ENCODE peak calls at places on chromosomes 12 and 14, in four cellular contexts. O is HepG2, B is K562, P is SK-N-SH. Z is an unnamed sample.

GRCh38 chr12:85273411-85274075 is 6.5 kb upstream of the ALX1 start:
- DNase-seq in O (no peak), B (no peak), P (no peak), Z (no peak)

GRCh38 chr12:68899251-68899771 is 33.7 kb downstream of the CPM start:
- DNase-seq in O (peak; percentile 46), B (no peak), P (no peak), Z (peak; percentile 8)

GRCh38 chr12:120579179-120579578 is 2.0 kb downstream of the POP5 start:
- DNase-seq in O (no peak), B (peak; percentile 25), P (no peak), Z (no peak)

GRCh38 chr14:64717870-64718269 is 13.6 kb downstream of the PLEKHG3 start:
- DNase-seq in O (no peak), B (no peak), P (no peak), Z (no peak)

GRCh38 chr12:67751376-67751928 is 102.9 kb downstream of the DYRK2 start:
- DNase-seq in O (no peak), B (no peak), P (no peak), Z (no peak)

GRCh38 chr12:47207005-47207717 is 127.4 kb upstream of the AMIGO2 start:
- DNase-seq in O (no peak), B (peak; percentile 49), P (no peak), Z (no peak)

GRCh38 chr14:73462078-73462715 is 3.9 kb upstream of the NUMB start:
- DNase-seq in O (peak; percentile 97), B (peak; percentile 31), P (peak; percentile 62), Z (no peak)

GRCh38 chr12:56103066-56103711 is 1.2 kb upstream of the PA2G4 start:
- DNase-seq in O (no peak), B (peak; percentile 6), P (no peak), Z (no peak)

GRCh38 chr12:82757059-82757458 is 70.4 kb downstream of the TMTC2 start:
- DNase-seq in O (no peak), B (no peak), P (no peak), Z (no peak)

GRCh38 chr12:92139634-92140555 is 5.8 kb downstream of the BTG1 start:
- DNase-seq in O (no peak), B (no peak), P (no peak), Z (no peak)

GRCh38 chr12:9869307-9870161 is at the start of gene CLEC2B:
- DNase-seq in O (no peak), B (no peak), P (no peak), Z (no peak)

GRCh38 chr14:88831285-88831684 is 6.8 kb downstream of the TTC8 start:
- DNase-seq in O (no peak), B (no peak), P (no peak), Z (peak; percentile 13)

GRCh38 chr12:2683283-2684025 is 111.3 kb upstream of the FKBP4 start:
- DNase-seq in O (no peak), B (no peak), P (no peak), Z (no peak)

GRCh38 chr14:69643430-69644200 is 32.2 kb downstream of the SUSD6 start:
- DNase-seq in O (peak; percentile 89), B (no peak), P (no peak), Z (peak; percentile 75)

GRCh38 chr12:41486718-41487117 is 298.6 kb downstream of the PDZRN4 start:
- DNase-seq in O (no peak), B (no peak), P (no peak), Z (no peak)

GRCh38 chr14:32372154-32372553 is 43.1 kb downstream of the AKAP6 start:
- DNase-seq in O (no peak), B (no peak), P (no peak), Z (no peak)

GRCh38 chr12:99282086-99282485 is 365.5 kb upstream of the GARIN6 start:
- DNase-seq in O (no peak), B (no peak), P (no peak), Z (no peak)

GRCh38 chr12:51726931-51727330 is 121.6 kb downstream of the FIGNL2 start:
- DNase-seq in O (no peak), B (no peak), P (no peak), Z (no peak)

GRCh38 chr14:30034049-30034635 is 106.5 kb upstream of the PRKD1 start:
- DNase-seq in O (no peak), B (no peak), P (no peak), Z (no peak)

GRCh38 chr12:112967306-112967705 is 11.0 kb upstream of the OAS2 start:
- DNase-seq in O (no peak), B (no peak), P (no peak), Z (no peak)

GRCh38 chr12:101414533-101415119 is 7.1 kb upstream of the ARL1 start:
- DNase-seq in O (peak; percentile 58), B (peak; percentile 54), P (peak; percentile 52), Z (peak; percentile 73)

GRCh38 chr12:97408363-97408762 is 54.2 kb upstream of the RMST start:
- DNase-seq in O (no peak), B (no peak), P (no peak), Z (no peak)

GRCh38 chr12:19799886-19800602 is 360.8 kb downstream of the AEBP2 start:
- DNase-seq in O (no peak), B (no peak), P (no peak), Z (no peak)

GRCh38 chr14:22660654-22661053 is 16.5 kb upstream of the OR6J1 start:
- DNase-seq in O (no peak), B (no peak), P (no peak), Z (no peak)

GRCh38 chr12:82186282-82186681 is 171.9 kb downstream of the CCDC59 start:
- DNase-seq in O (no peak), B (no peak), P (no peak), Z (no peak)

DNA sequence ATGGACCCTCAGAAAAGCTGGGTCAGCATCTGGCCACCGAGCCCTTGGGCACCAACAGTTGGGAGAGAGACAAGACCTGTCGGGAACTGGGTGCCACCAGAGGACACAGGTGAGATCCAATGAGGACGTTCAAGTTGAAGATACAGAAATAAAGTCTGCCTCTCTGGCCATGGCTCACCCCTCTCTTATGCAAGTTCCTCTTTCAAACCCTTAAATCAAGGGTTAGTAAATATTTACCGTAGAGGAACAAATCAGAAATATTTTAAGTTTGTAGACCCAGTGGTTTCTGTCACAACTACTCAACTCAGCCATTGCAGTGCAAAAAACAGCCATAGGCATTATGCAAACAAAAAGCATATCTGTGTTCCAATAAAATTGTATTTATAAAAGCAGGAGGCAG is 76.5 kb upstream of the HSPB8 start:
- DNase-seq in O (no peak), B (no peak), P (no peak), Z (no peak)
- TF ChIP-seq ELF1 in O (no peak), B (no peak), P (no peak), Z (no peak)

GRCh38 chr12:50394469-50395029 is 1.9 kb downstream of the FAM186A start:
- DNase-seq in O (peak; percentile 87), B (no peak), P (no peak), Z (no peak)

GRCh38 chr12:50387487-50387886 is 8.9 kb downstream of the FAM186A start:
- DNase-seq in O (no peak), B (no peak), P (no peak), Z (no peak)

GRCh38 chr12:50387972-50388478 is 8.4 kb downstream of the FAM186A start:
- DNase-seq in O (peak; percentile 57), B (no peak), P (no peak), Z (no peak)

DNA sequence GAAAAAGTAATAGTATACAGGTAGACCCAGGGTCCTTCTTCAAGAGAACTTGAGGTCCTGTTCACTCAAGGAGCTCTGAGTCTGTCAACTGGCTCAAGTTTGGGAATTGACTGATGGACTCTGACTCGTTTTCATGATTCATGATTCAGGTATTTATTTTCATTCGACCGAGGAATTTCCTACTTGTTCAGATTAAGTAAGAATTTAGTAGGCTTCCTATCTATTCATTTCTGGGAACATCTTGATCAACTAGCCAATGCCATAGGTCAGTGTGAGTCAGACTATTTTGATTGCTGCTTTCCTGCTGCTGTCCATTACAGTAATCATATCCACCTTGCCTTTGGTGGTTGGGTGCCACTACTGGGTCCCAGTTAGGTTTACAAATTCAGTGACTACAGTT is 6.1 kb downstream of the FAM186A start:
- DNase-seq in O (peak; percentile 61), B (no peak), P (no peak), Z (peak; percentile 21)
- TF ChIP-seq JUND in O (no peak), B (no peak), P (peak; percentile 83), Z (peak; percentile 43)

DNA sequence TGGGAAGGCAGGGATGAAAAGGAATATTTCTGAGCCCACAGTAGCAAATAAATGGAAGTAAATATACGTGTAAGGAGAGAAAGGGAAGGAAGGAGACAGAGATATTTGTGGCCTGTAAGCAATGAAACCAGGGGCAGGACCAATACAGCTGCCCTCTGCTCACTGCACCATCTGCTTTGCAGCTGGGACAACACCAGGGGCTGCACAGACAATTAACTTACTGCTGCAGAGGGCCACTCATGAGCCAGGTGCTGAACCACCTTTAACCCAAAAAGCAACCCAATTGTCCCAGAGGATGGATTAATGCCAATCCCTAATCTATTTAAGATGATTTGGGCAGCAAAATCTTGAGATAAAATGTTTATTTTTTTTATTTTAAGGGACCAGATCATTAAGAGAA is 30.6 kb upstream of the TMX1 start:
- DNase-seq in O (no peak), B (no peak), P (peak; percentile 55), Z (no peak)
- TF ChIP-seq ELF1 in O (no peak), B (no peak), P (no peak), Z (no peak)

GRCh38 chr14:68232643-68233055 is 413.1 kb downstream of the RAD51B start:
- DNase-seq in O (peak; percentile 67), B (no peak), P (no peak), Z (peak; percentile 82)
- TF ChIP-seq JUND in O (no peak), B (peak; percentile 55), P (peak; percentile 97), Z (peak; percentile 75)

GRCh38 chr12:79274571-79275064 is 410.0 kb downstream of the SYT1 start:
- DNase-seq in O (no peak), B (no peak), P (no peak), Z (no peak)
- TF ChIP-seq ELF1 in O (no peak), B (no peak), P (no peak), Z (no peak)

DNA sequence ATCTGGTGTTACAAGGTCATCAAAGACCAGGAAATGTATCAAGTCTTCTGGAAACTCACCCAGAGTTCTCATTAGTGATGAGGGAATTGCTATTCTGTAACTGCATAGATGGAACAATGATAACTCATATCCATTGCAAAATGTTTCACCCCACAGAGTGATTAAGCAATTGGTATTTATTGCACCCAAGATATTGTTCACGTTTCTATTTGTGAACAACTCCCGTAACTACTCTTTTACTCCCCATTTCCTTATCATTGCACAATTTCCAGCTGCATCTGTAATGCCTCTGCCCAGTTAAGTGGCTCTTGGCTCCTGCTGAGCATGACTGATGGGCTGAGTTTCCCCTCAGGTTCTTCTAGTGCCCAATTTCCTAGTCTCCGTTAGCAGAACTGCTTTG is 108.7 kb upstream of the PRICKLE1 start:
- DNase-seq in O (no peak), B (no peak), P (no peak), Z (no peak)
- TF ChIP-seq JUND in O (no peak), B (no peak), P (no peak), Z (no peak)